ENCODE peak calls at places on chromosomes 2 and 18, in seven cellular contexts. H, J, U, T, K, V and F are unnamed samples.

GRCh38 chr2:225865468-225865867 is 466.0 kb downstream of the NYAP2 start:
- DNase-seq in H (no peak), J (no peak), U (peak), T (no peak), K (no peak), V (no peak), F (no peak)

GRCh38 chr2:139165599-139165998 is 385.4 kb upstream of the NXPH2 start:
- DNase-seq in H (no peak), J (no peak), U (no peak), T (no peak), K (no peak), V (no peak), F (peak)

GRCh38 chr2:18625563-18625962 is 36.2 kb upstream of the NT5C1B start:
- DNase-seq in H (no peak), J (no peak), U (no peak), T (no peak), K (no peak), V (no peak), F (no peak)

GRCh38 chr2:147449323-147450080 is 395.3 kb upstream of the ACVR2A start:
- DNase-seq in H (peak), J (no peak), U (no peak), T (no peak), K (no peak), V (no peak), F (no peak)

GRCh38 chr2:134137182-134137595 is 116.7 kb upstream of the MGAT5 start:
- DNase-seq in H (no peak), J (peak), U (no peak), T (no peak), K (no peak), V (peak), F (no peak)

GRCh38 chr2:241636983-241637232 is at the start of gene THAP4:
- DNase-seq in H (no peak), J (peak), U (no peak), T (no peak), K (peak), V (peak), F (peak)

GRCh38 chr2:126905991-126906390 is 7.3 kb downstream of the TEX51 start:
- DNase-seq in H (no peak), J (no peak), U (no peak), T (no peak), K (no peak), V (peak), F (no peak)

GRCh38 chr2:40412456-40412855 is 39.4 kb downstream of the SLC8A1 start:
- DNase-seq in H (no peak), J (no peak), U (no peak), T (peak), K (no peak), V (no peak), F (no peak)

GRCh38 chr2:43041661-43042360 is 184.6 kb downstream of the ZFP36L2 start:
- DNase-seq in H (peak), J (no peak), U (peak), T (peak), K (no peak), V (peak), F (no peak)

GRCh38 chr2:51344886-51345285 is 313.0 kb upstream of the NRXN1 start:
- DNase-seq in H (no peak), J (no peak), U (no peak), T (no peak), K (no peak), V (no peak), F (no peak)

DNA sequence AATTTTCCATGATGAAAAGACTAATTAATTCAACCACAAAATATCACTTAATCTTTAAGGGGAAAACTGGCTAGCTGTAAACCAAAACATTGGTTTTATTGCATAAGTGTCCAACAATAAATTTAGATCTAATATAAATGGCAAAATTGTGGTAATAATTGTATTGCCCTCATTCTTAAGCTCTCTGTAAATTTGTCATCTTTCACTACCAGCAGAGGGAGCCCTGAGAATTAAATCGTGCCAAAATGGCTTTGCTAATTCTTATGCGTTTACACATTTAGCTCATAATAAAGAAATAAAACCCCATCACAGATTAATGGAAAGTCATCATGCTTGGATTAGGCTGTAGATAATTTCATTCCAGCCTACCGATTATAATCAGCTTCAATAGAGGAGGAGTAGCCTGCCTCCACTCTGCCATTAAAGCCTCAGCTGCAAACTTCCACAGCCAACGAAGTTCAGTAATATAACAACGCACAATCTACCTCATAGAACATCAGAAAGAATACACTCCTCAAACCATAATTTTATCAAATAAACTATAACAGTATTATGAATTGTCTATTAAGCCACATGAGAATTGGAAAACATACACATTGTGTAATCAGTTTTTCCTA is 70.0 kb upstream of the ATP5MC3 start:
- DNase-seq in H (peak), J (no peak), U (peak), T (peak), K (no peak), V (peak), F (no peak)
- TF ChIP-seq CTCF in H (peak), J (peak), U (peak), T (peak), K (peak), V (peak), F (peak)

GRCh38 chr2:52976132-52976949 is 791.3 kb upstream of the CHAC2 start:
- DNase-seq in H (peak), J (no peak), U (no peak), T (peak), K (no peak), V (peak), F (no peak)
- TF ChIP-seq CTCF in H (peak), J (peak), U (no peak), T (peak), K (peak), V (peak), F (no peak)

DNA sequence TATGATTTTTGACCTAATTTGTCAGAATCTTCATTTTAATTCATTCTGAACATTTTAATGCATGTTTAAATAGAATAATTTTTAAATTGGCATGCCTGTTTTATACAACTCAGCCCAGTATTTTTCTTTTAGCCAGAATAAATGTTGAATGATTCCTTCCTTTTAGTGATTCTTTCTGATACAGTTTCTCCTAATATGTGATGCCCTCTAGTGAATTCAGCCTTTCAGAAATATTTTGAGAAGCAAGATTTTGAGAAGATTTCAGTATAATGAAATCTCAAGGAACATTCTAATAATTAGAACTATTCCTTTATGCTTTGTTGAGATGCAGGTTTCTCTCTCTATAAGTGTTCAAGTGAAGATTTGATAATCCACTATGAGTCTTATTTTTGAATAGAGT is 28.5 kb downstream of the LCLAT1 start:
- DNase-seq in H (no peak), J (no peak), U (no peak), T (no peak), K (no peak), V (no peak), F (no peak)
- TF ChIP-seq CTCF in H (no peak), J (peak), U (no peak), T (no peak), K (no peak), V (no peak), F (no peak)

GRCh38 chr2:173216055-173216454 is 138.6 kb upstream of the CDCA7 start:
- DNase-seq in H (no peak), J (no peak), U (no peak), T (no peak), K (no peak), V (no peak), F (no peak)
- TF ChIP-seq CTCF in H (no peak), J (no peak), U (no peak), T (no peak), K (no peak), V (no peak), F (no peak)

GRCh38 chr2:148534416-148535205 is 109.9 kb upstream of the EPC2 start:
- DNase-seq in H (no peak), J (no peak), U (no peak), T (no peak), K (no peak), V (no peak), F (peak)
- TF ChIP-seq CTCF in H (no peak), J (no peak), U (no peak), T (no peak), K (no peak), V (no peak), F (no peak)

DNA sequence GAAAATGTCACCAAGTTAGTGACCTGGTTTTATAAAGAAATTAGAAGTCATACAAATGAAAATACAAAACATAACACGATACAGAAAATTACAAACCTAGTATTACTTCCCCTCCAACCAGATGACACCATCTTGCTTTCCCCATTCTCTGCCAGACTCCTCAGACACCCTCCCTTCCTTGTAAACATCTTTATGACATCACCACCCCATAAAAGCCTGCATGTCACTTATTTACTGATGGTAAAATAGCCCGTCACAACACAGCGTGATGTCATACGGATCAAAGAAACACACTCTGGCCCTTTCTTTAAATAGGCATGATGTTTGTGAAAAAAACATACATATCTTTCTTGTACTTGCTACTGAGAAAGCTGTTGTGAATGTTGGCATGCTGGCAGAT is 254.8 kb upstream of the SOX11 start:
- DNase-seq in H (no peak), J (no peak), U (no peak), T (no peak), K (no peak), V (no peak), F (no peak)
- TF ChIP-seq CTCF in H (no peak), J (no peak), U (no peak), T (no peak), K (no peak), V (no peak), F (no peak)

DNA sequence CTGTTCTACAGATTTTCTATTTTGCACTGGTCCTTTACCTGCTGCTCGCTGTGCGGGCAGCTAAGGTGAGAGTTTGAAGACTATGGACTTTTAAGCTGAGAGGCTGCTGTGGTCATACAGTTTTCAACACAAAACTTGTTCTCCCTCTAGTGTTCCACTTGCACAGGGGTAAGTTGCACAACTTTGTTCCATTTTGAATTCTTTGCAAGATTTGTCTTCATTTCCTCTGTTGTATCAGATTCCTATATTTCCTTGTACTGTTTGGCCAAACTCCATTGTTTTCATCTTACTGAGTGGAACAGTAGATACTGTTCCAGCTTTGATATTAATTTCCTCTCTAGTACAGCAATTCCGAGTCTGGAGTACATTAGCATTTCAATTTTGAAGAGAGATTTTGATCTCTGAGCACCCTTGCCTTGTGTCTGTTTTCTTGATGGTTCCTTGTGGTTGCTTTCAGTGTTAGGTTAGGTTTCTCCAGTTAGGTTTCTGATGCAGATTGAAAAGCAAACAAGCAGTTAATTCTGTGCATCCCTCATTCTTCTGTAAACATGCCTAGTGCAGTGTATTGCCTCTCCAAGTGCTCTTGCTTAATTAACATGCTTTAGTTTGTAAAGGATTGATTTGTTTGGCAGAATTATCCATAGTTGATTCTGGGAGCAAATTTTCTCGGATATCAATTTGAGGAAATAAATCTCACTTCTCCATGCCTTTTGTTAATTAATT is 188.8 kb downstream of the PTPRM start:
- DNase-seq in H (no peak), J (no peak), U (no peak), T (no peak), K (no peak), V (no peak), F (no peak)
- TF ChIP-seq CTCF in H (peak), J (peak), U (peak), T (peak), K (peak), V (no peak), F (no peak)

DNA sequence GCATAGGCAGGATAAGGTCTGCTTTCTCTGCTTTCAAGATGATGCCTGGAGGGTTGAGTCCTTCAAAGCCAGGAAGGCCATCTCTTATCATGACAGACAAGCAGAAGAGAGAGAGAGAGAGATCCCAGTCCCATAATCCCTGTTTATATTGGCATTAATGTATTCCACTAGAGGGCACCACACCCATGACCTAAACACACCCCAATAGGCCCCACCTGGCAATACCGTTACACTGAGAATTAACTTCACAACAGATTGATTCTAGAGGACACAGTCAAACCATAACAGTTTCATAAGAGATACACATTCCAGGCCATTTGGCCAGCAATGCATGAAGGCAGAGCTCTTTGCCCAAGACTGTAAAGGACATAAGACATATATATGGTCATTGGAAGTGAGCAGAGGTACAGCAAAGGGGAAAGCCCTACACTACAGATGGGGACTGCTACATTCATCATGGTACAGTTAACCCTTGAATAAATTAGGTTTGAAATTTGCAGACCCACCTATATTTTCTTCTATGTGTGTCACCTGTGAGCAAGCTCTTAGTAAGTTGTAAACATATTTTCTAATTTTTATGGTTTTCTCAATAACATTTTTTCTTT is 1516.1 kb downstream of the RPIA start:
- DNase-seq in H (no peak), J (no peak), U (no peak), T (no peak), K (no peak), V (no peak), F (no peak)
- TF ChIP-seq CTCF in H (peak), J (no peak), U (peak), T (peak), K (peak), V (no peak), F (peak)

GRCh38 chr2:108916397-108917077 is 72.5 kb downstream of the EDAR start:
- DNase-seq in H (no peak), J (no peak), U (no peak), T (no peak), K (no peak), V (no peak), F (no peak)

GRCh38 chr2:108918941-108919341 is 70.1 kb downstream of the EDAR start:
- DNase-seq in H (no peak), J (no peak), U (no peak), T (no peak), K (no peak), V (no peak), F (no peak)

GRCh38 chr2:108917526-108917925 is 71.5 kb downstream of the EDAR start:
- DNase-seq in H (no peak), J (no peak), U (no peak), T (no peak), K (no peak), V (no peak), F (no peak)

GRCh38 chr2:108918156-108918845 is 70.7 kb downstream of the EDAR start:
- DNase-seq in H (peak), J (no peak), U (no peak), T (no peak), K (no peak), V (no peak), F (no peak)

GRCh38 chr2:108917078-108917440 is 72.0 kb downstream of the EDAR start:
- DNase-seq in H (no peak), J (no peak), U (no peak), T (no peak), K (no peak), V (no peak), F (no peak)
- TF ChIP-seq CTCF in H (no peak), J (no peak), U (no peak), T (no peak), K (no peak), V (no peak), F (no peak)

GRCh38 chr2:143210446-143210819 is 81.2 kb downstream of the ARHGAP15 start:
- DNase-seq in H (no peak), J (no peak), U (no peak), T (no peak), K (no peak), V (no peak), F (no peak)

GRCh38 chr2:143209570-143210445 is 80.6 kb downstream of the ARHGAP15 start:
- DNase-seq in H (no peak), J (no peak), U (no peak), T (no peak), K (no peak), V (no peak), F (no peak)

GRCh38 chr2:143205106-143205764 is 76.0 kb downstream of the ARHGAP15 start:
- DNase-seq in H (no peak), J (no peak), U (no peak), T (no peak), K (no peak), V (no peak), F (no peak)
- TF ChIP-seq CTCF in H (peak), J (no peak), U (peak), T (peak), K (peak), V (no peak), F (no peak)